ENCODE peak calls at places on chromosomes 5 and 9, in nine cellular contexts. I, Q, K, L, G, D, X, E and H are unnamed samples.

GRCh38 chr9:72948906-72949582 is 3.8 kb downstream of the ALDH1A1 start:
- DNase-seq in L (no peak), X (peak), D (no peak), Q (no peak), E (no peak), I (no peak), G (no peak), K (no peak), H (no peak)

GRCh38 chr9:124285903-124286291 is 28.1 kb downstream of the NEK6 start:
- DNase-seq in E (peak), L (peak), Q (peak), K (peak), D (no peak), X (peak), G (peak), I (no peak), H (no peak)

GRCh38 chr9:120902824-120903608 is 23.6 kb downstream of the TRAF1 start:
- DNase-seq in I (no peak), D (no peak), Q (no peak), X (no peak), G (no peak), K (no peak), E (no peak), L (no peak), H (no peak)

GRCh38 chr5:177447611-177448243 is 1.1 kb downstream of the PRR7 start:
- DNase-seq in X (peak), Q (peak), L (no peak), D (peak), E (no peak), K (no peak), G (no peak), I (no peak), H (peak)

GRCh38 chr9:110049699-110050450 is 158.1 kb downstream of the C9orf152 start:
- DNase-seq in K (no peak), I (no peak), X (no peak), G (no peak), Q (no peak), D (peak), L (peak), E (peak), H (peak)

GRCh38 chr5:63837437-63837836 is 124.8 kb downstream of the HTR1A start:
- DNase-seq in K (no peak), L (no peak), I (no peak), E (no peak), D (no peak), Q (no peak), X (no peak), G (no peak), H (no peak)

GRCh38 chr9:136507992-136508375 is 25.1 kb upstream of the SEC16A start:
- DNase-seq in X (no peak), D (no peak), E (no peak), G (no peak), Q (no peak), K (no peak), I (no peak), L (no peak), H (no peak)

GRCh38 chr9:130537346-130538050 is 41.9 kb upstream of the FUBP3 start:
- DNase-seq in E (no peak), L (no peak), Q (peak), X (no peak), G (no peak), K (no peak), I (no peak), D (peak), H (no peak)

GRCh38 chr9:137449931-137450537 is 8.9 kb upstream of the ENTPD8 start:
- DNase-seq in E (peak), L (no peak), K (no peak), Q (no peak), I (no peak), X (no peak), D (no peak), G (no peak), H (no peak)

GRCh38 chr9:36571333-36571732 is 1.4 kb upstream of the MELK start:
- DNase-seq in L (no peak), G (no peak), K (no peak), D (no peak), E (no peak), I (no peak), Q (no peak), X (no peak), H (no peak)

GRCh38 chr5:42943931-42944631 is 96.0 kb downstream of the ANXA2R start:
- DNase-seq in K (no peak), Q (no peak), D (no peak), L (no peak), E (no peak), X (no peak), G (no peak), I (no peak), H (no peak)